ENCODE peak calls at places on chromosomes 12 and 14, in seven cellular contexts. W, Q, R, E, M, C and K are unnamed samples. For H3K27me3, the result is how much of the 10 kb centered on the place peaks cover.

GRCh38 chr12:118840399-118840798 is 140.9 kb upstream of the SRRM4 start:
- DNase-seq in W (no peak), Q (no peak), R (no peak), E (peak), M (no peak), C (no peak), K (no peak)

GRCh38 chr12:118500302-118500701 is 123.9 kb downstream of the SUDS3 start:
- DNase-seq in W (no peak), Q (no peak), R (no peak), E (no peak), M (no peak), C (no peak), K (no peak)

GRCh38 chr14:37253905-37254304 is 56.2 kb downstream of the MIPOL1 start:
- DNase-seq in W (peak), Q (no peak), R (no peak), E (no peak), M (peak), C (no peak), K (peak)

GRCh38 chr14:99511421-99512109 is 30.4 kb downstream of the CCNK start:
- DNase-seq in W (no peak), Q (no peak), R (no peak), E (no peak), M (peak), C (no peak), K (no peak)

GRCh38 chr12:78034025-78034424 is 203.3 kb downstream of the NAV3 start:
- DNase-seq in W (peak), Q (no peak), R (no peak), E (peak), M (peak), C (no peak), K (no peak)

GRCh38 chr14:58533417-58533816 is 104.3 kb upstream of the DACT1 start:
- DNase-seq in W (peak), Q (no peak), R (no peak), E (no peak), M (peak), C (no peak), K (no peak)

GRCh38 chr12:32178341-32179010 is 71.8 kb downstream of the BICD1 start:
- DNase-seq in W (no peak), Q (no peak), R (no peak), E (no peak), M (no peak), C (no peak), K (no peak)

GRCh38 chr12:98973395-98973794 is 328.3 kb downstream of the APAF1 start:
- DNase-seq in W (peak), Q (no peak), R (no peak), E (peak), M (peak), C (no peak), K (no peak)

GRCh38 chr12:109738209-109738608 is 24.6 kb downstream of the FAM222A start:
- DNase-seq in W (no peak), Q (no peak), R (no peak), E (no peak), M (no peak), C (peak), K (no peak)

GRCh38 chr12:124490584-124491305 is 76.7 kb downstream of the NCOR2 start:
- DNase-seq in W (peak), Q (no peak), R (peak), E (peak), M (no peak), C (peak), K (no peak)

GRCh38 chr12:84969226-84969625 is 56.6 kb upstream of the SLC6A15 start:
- DNase-seq in W (no peak), Q (no peak), R (no peak), E (no peak), M (no peak), C (no peak), K (no peak)

GRCh38 chr14:57575482-57575881 is 81.8 kb upstream of the CCDC198 start:
- DNase-seq in W (no peak), Q (no peak), R (no peak), E (no peak), M (no peak), C (no peak), K (no peak)

GRCh38 chr14:52998376-52999010 is 47.6 kb upstream of the FERMT2 start:
- DNase-seq in W (peak), Q (no peak), R (no peak), E (no peak), M (peak), C (no peak), K (peak)

GRCh38 chr12:91777268-91777997 is 368.2 kb downstream of the BTG1 start:
- DNase-seq in W (no peak), Q (no peak), R (no peak), E (peak), M (peak), C (no peak), K (no peak)

GRCh38 chr12:62647586-62647985 is 181.0 kb downstream of the MON2 start:
- DNase-seq in W (peak), Q (no peak), R (no peak), E (no peak), M (no peak), C (no peak), K (no peak)

GRCh38 chr14:61160798-61161197 is 120.3 kb downstream of the TMEM30B start:
- DNase-seq in W (no peak), Q (no peak), R (no peak), E (no peak), M (no peak), C (no peak), K (no peak)

GRCh38 chr12:12441891-12442461 is 85.1 kb downstream of the BORCS5 start:
- DNase-seq in W (peak), Q (peak), R (no peak), E (peak), M (peak), C (no peak), K (no peak)

GRCh38 chr12:53414756-53415417 is 8.8 kb upstream of the AMHR2 start:
- DNase-seq in W (peak), Q (no peak), R (no peak), E (no peak), M (no peak), C (no peak), K (no peak)

GRCh38 chr12:111438501-111438900 is 32.8 kb downstream of the SH2B3 start:
- DNase-seq in W (peak), Q (peak), R (peak), E (peak), M (peak), C (peak), K (no peak)

GRCh38 chr12:122891661-122892525 is 4.0 kb downstream of the VPS37B start:
- DNase-seq in W (peak), Q (no peak), R (no peak), E (peak), M (peak), C (no peak), K (no peak)

GRCh38 chr12:46304080-46304479 is 35.2 kb upstream of the SLC38A1 start:
- DNase-seq in W (peak), Q (no peak), R (no peak), E (no peak), M (no peak), C (no peak), K (no peak)

GRCh38 chr14:98069712-98070133 is 1202.3 kb downstream of the BCL11B start:
- DNase-seq in W (no peak), Q (no peak), R (no peak), E (peak), M (peak), C (no peak), K (no peak)

GRCh38 chr12:124609041-124609984 is 41.9 kb upstream of the NCOR2 start:
- DNase-seq in W (peak), Q (peak), R (peak), E (peak), M (peak), C (peak), K (no peak)

GRCh38 chr12:105640780-105641179 is 310.3 kb downstream of the C12orf75 start:
- DNase-seq in W (no peak), Q (no peak), R (no peak), E (no peak), M (peak), C (no peak), K (no peak)

GRCh38 chr12:122669397-122670070 is 33.6 kb downstream of the HCAR2 start:
- DNase-seq in W (peak), Q (no peak), R (no peak), E (peak), M (peak), C (peak), K (no peak)

GRCh38 chr14:60212503-60213371 is 36.3 kb upstream of the PPM1A start:
- DNase-seq in W (no peak), Q (no peak), R (no peak), E (no peak), M (no peak), C (no peak), K (no peak)

GRCh38 chr12:95446511-95446910 is 27.4 kb upstream of the METAP2 start:
- DNase-seq in W (peak), Q (no peak), R (peak), E (no peak), M (peak), C (peak), K (no peak)

DNA sequence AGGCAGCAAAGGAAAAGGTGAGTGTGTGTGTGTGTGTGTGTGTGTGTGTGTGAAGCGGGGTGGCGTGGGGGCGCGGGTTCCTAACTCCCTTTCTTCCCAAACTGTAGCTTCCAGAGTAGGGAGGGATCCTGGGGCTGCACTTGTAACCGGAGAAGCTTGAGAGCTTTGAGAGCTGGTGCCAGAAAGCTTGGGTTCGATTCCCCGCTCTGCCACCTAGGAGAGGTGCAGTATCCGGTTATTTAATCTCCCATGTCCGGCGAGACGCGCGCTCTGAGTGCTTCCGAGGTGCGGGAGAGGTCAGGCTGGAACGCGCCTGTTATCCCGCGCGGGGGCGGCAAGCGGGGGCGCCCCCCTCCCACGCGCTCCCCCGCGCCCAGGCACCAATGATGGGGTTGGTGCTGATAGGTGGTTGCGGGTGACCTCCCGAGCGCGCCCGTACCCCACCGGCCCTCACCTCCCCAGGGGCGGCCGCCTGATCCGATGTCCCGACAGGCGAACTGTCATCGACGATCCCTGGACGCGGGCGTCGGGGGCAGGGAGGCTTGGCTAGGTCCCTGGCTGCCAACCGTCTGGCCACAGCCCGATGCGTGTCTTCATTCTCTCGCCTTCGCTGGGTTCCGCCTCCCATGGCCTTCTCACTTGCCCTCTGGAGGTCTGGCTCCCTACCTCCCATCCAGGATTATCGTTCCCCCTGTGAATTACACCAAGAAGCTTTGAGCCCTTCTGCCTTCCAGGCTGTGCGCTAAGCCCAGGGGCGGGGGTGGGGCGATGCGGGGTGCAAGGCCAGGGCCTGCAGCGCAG is 7.4 kb upstream of the RACGAP1 start:
- DNase-seq in W (no peak), Q (no peak), R (no peak), E (no peak), M (no peak), C (peak), K (no peak)
- H3K4me3 ChIP-seq in W (no peak), Q (no peak), R (no peak), E (peak), M (no peak), C (peak), K (peak)

GRCh38 chr14:101966742-101967141 is 2.4 kb downstream of the DYNC1H1 start:
- DNase-seq in W (no peak), Q (no peak), R (no peak), E (no peak), M (no peak), C (no peak), K (no peak)
- H3K27ac ChIP-seq in W (no peak), Q (no peak), R (peak), E (no peak), M (peak), C (peak), K (no peak)

DNA sequence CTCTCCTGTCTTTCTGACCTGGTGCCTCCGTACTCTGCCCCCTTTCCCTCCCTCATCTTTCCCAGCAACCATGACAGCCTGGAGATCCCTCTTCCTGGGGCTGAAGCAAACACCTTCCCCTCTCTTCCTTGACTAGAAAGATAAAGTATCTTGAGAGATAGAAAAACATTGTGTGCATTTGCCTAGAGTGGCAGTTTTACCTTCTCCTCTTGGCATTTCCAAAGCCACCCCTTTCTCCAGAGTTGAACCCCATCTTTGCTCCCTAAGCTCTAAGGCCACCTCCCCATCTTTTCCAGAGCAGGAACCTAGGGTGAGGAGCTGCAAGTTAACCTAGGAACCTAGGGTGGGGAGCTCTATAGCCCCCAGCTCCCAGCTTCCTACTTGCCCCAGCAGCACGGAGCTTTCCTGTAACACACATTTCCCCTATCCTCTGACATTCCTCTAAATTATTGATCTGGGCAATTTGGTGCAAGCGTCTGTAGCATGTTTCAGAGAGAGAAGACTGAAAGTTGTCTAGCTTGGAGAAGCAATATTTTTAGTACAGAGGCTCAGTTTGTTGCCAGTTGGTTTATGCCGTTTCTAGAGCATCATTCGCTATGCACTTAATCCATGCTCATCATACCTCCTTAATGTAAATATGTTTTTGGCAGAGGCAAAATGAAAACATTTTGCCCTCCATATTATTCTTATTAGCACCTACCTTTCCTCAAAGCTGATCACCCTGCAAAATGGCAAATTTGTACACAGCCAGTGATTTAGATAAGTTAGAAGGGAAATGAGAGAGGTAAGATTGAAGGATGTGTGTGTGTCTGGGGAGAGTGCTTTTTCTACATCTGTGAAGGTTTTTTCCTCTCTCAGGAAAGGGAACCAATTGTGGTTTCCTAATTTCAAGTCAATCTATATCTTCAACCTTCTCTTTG is 5.4 kb upstream of the TBX3 start:
- DNase-seq in W (no peak), Q (no peak), R (no peak), E (no peak), M (no peak), C (no peak), K (no peak)
- H3K27me3 ChIP-seq in W (half or more), Q (under half), R (half or more), E (under half), M (under half), C (under half), K (under half)

GRCh38 chr12:47786662-47786974 is 13.6 kb downstream of the SLC48A1 start:
- DNase-seq in W (no peak), Q (no peak), R (no peak), E (no peak), M (no peak), C (no peak), K (no peak)
- H3K4me3 ChIP-seq in W (no peak), Q (no peak), R (no peak), E (no peak), M (no peak), C (no peak), K (no peak)

GRCh38 chr14:68665792-68666195 is 127.1 kb downstream of the ZFP36L1 start:
- DNase-seq in W (no peak), Q (no peak), R (no peak), E (no peak), M (no peak), C (no peak), K (no peak)
- H3K27ac ChIP-seq in W (peak), Q (no peak), R (peak), E (peak), M (peak), C (peak), K (no peak)

GRCh38 chr12:6779667-6780459 is 7.5 kb downstream of the LAG3 start:
- DNase-seq in W (no peak), Q (no peak), R (no peak), E (no peak), M (no peak), C (no peak), K (no peak)
- H3K27me3 ChIP-seq in W (under half), Q (under half), R (under half), E (under half), M (under half), C (under half), K (under half)

GRCh38 chr12:107318804-107319535 is 225.6 kb upstream of the CRY1 start:
- DNase-seq in W (peak), Q (no peak), R (peak), E (peak), M (peak), C (no peak), K (no peak)

GRCh38 chr12:107320031-107320928 is 226.9 kb upstream of the CRY1 start:
- DNase-seq in W (peak), Q (peak), R (peak), E (peak), M (peak), C (no peak), K (no peak)

GRCh38 chr12:107318554-107318803 is 225.1 kb upstream of the CRY1 start:
- DNase-seq in W (no peak), Q (no peak), R (no peak), E (no peak), M (no peak), C (no peak), K (no peak)

GRCh38 chr12:107320929-107321618 is 227.7 kb upstream of the CRY1 start:
- DNase-seq in W (peak), Q (peak), R (peak), E (peak), M (peak), C (no peak), K (no peak)

DNA sequence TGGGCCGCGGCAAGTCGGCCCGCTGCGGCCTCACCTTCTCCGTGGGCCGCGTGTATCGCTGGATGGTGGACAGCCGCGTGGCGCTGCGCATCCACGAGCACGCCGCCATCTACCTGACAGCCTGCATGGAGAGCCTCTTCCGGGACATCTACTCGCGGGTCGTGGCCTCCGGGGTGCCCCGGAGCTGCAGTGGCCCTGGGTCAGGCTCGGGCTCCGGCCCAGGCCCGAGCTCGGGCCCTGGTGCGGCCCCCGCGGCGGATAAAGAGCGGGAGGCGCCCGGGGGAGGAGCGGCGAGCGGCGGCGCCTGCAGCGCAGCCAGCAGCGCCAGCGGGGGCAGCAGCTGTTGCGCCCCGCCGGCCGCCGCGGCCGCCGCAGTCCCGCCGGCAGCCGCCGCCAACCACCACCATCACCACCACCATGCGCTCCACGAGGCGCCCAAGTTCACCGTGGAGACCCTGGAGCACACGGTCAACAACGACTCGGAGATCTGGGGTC is 226.2 kb upstream of the CRY1 start:
- DNase-seq in W (no peak), Q (no peak), R (no peak), E (peak), M (peak), C (no peak), K (no peak)
- H3K4me3 ChIP-seq in W (peak), Q (peak), R (no peak), E (peak), M (peak), C (peak), K (peak)

DNA sequence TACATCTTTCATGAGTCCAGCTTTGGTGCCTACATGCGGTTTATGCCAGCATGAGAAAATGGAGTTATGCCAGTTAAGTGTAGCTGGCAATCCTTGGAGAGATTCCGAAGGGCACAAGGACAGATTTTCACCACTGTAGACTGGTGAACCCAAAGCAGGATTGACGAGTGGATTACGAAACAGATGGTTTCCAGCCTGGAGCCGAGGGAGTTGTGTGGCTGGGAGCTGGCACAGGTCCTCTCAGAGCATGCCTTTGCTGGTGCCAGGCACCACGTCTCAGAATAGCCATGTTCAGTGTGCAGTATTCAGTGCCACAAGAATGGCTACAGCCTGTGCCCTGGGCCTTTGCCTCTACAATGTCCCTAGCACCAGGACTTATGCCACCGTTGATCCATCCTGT is 13.2 kb downstream of the KCNH3 start:
- DNase-seq in W (peak), Q (no peak), R (no peak), E (no peak), M (no peak), C (no peak), K (no peak)
- H3K27ac ChIP-seq in W (no peak), Q (no peak), R (no peak), E (no peak), M (no peak), C (no peak), K (no peak)

GRCh38 chr12:54584128-54584527 is 4.3 kb downstream of the PPP1R1A start:
- DNase-seq in W (no peak), Q (no peak), R (no peak), E (no peak), M (no peak), C (no peak), K (no peak)

GRCh38 chr12:54585243-54585642 is 3.2 kb downstream of the PPP1R1A start:
- DNase-seq in W (no peak), Q (no peak), R (no peak), E (no peak), M (no peak), C (no peak), K (no peak)

GRCh38 chr12:54586620-54587019 is 1.8 kb downstream of the PPP1R1A start:
- DNase-seq in W (no peak), Q (no peak), R (no peak), E (no peak), M (no peak), C (no peak), K (no peak)

GRCh38 chr12:54581412-54581811 is 7.0 kb downstream of the PPP1R1A start:
- DNase-seq in W (no peak), Q (no peak), R (no peak), E (no peak), M (no peak), C (no peak), K (no peak)

DNA sequence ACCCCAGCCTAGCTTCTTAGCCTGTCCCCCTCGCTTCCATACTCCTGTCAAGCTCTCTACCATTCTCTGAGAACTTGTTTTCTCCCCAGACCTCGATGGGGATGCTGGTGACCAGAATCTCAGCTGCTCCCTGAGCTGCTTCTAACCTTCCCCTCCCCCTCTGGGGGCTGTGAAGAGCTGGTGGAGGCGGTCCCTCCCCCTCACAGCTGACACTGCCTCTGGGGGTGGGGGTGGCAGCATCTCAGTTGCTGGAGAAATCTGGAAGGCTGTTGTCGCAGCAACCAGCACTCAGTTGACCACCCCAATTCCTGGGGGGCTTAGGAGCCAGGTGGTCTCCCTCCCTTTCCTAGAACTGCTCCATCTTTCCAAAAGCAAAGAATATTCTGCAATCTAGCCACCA is 4.7 kb downstream of the PPP1R1A start:
- DNase-seq in W (no peak), Q (no peak), R (no peak), E (no peak), M (no peak), C (no peak), K (no peak)
- H3K27me3 ChIP-seq in W (under half), Q (under half), R (under half), E (under half), M (under half), C (under half), K (under half)